ENCODE peak calls at places on chromosomes 5 and 9, in seven cellular contexts. R is endodermal cell; A is GM12878; P is psoas muscle; N is GM23338; B is effector memory CD4-positive, alpha-beta T cell; T is sigmoid colon. E is an unnamed sample.
A peak's percentile ranks its signal among the peaks of the same experiment; 100 is the strongest.

GRCh38 chr5:5474961-5475360 is 52.5 kb downstream of the ICE1 start:
- DNase-seq in R (no peak), N (no peak), A (no peak), T (no peak), P (peak; percentile 46), B (no peak), E (no peak)

GRCh38 chr9:113910036-113910639 is 34.0 kb downstream of the ZNF618 start:
- DNase-seq in A (no peak), B (no peak), P (no peak), N (no peak), T (no peak), R (no peak), E (no peak)

GRCh38 chr9:78713746-78714405 is 417.0 kb downstream of the PSAT1 start:
- DNase-seq in N (no peak), R (no peak), T (no peak), B (no peak), P (no peak), A (no peak), E (no peak)

GRCh38 chr5:107129051-107129450 is 541.7 kb downstream of the EFNA5 start:
- DNase-seq in A (no peak), R (no peak), P (no peak), N (no peak), T (no peak), B (no peak), E (no peak)

GRCh38 chr5:147410496-147411395 is 99.1 kb downstream of the DPYSL3 start:
- DNase-seq in A (no peak), B (no peak), N (no peak), T (no peak), P (no peak), R (no peak), E (no peak)

GRCh38 chr9:31210982-31211570 is 1173.4 kb upstream of the ACO1 start:
- DNase-seq in P (no peak), B (no peak), R (peak; percentile 62), T (no peak), A (peak; percentile 1), N (peak; percentile 25), E (no peak)

GRCh38 chr9:116628706-116629105 is 58.4 kb upstream of the TRIM32 start:
- DNase-seq in R (no peak), A (no peak), B (no peak), T (no peak), N (no peak), P (no peak), E (no peak)

GRCh38 chr9:108093773-108094675 is 604.5 kb upstream of the KLF4 start:
- DNase-seq in T (no peak), P (no peak), A (no peak), B (no peak), R (no peak), N (no peak), E (peak; percentile 66)

GRCh38 chr5:19401032-19401431 is 587.0 kb downstream of the CDH18 start:
- DNase-seq in A (no peak), R (no peak), B (no peak), N (no peak), T (no peak), P (no peak), E (peak; percentile 11)

GRCh38 chr5:119393746-119394145 is 37.9 kb downstream of the TNFAIP8 start:
- DNase-seq in P (no peak), R (no peak), N (no peak), T (no peak), A (no peak), B (no peak), E (no peak)

GRCh38 chr5:123132330-123132729 is 43.3 kb downstream of the PRDM6 start:
- DNase-seq in R (no peak), P (no peak), A (no peak), N (no peak), B (no peak), T (no peak), E (no peak)

GRCh38 chr9:91037511-91038482 is 236.2 kb downstream of the SYK start:
- DNase-seq in P (peak; percentile 69), N (no peak), R (no peak), A (no peak), B (no peak), T (peak; percentile 89), E (no peak)

GRCh38 chr5:31944683-31945445 is 229.3 kb downstream of the GOLPH3 start:
- DNase-seq in T (no peak), R (peak; percentile 55), B (no peak), P (no peak), A (no peak), N (no peak), E (no peak)

DNA sequence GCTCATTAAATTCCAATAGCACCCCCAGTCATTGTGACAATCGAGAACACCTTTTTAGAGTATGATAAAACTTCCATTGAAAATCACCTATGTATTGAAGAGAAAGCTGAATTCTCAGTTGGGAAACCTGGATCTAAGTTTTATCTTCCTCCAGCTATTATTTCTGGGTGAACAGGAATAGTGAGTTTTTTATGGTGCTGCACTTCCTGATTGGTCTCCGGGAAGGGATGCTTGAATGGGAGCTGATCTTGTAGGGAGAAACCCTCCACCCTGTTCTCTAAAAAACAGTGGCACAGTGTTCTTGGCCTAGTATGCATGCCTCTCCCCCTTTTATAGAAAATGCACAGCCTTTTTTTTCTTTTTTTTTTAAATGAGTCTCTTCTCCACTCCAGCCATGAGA is 112.2 kb downstream of the ACTBL2 start:
- DNase-seq in T (no peak), B (no peak), N (peak; percentile 6), A (no peak), P (no peak), R (no peak), E (no peak)
- H3K4me1 ChIP-seq in T (no peaks in the 10 kb centered on the region), B (no peaks in the 10 kb centered on the region), N (peaks cover 12% of the 10 kb centered on the region), A (no peaks in the 10 kb centered on the region), P (no peaks in the 10 kb centered on the region), R (no peaks in the 10 kb centered on the region), E (peaks cover 18% of the 10 kb centered on the region)

GRCh38 chr9:92550765-92551164 is 15.0 kb upstream of the ECM2 start:
- DNase-seq in B (no peak), R (no peak), P (no peak), N (peak; percentile 11), T (no peak), A (no peak), E (no peak)
- H3K27me3 ChIP-seq in B (no peaks in the 10 kb centered on the region), R (no peaks in the 10 kb centered on the region), P (no peaks in the 10 kb centered on the region), N (no peaks in the 10 kb centered on the region), T (no peaks in the 10 kb centered on the region), A (no peaks in the 10 kb centered on the region), E (no peaks in the 10 kb centered on the region)

DNA sequence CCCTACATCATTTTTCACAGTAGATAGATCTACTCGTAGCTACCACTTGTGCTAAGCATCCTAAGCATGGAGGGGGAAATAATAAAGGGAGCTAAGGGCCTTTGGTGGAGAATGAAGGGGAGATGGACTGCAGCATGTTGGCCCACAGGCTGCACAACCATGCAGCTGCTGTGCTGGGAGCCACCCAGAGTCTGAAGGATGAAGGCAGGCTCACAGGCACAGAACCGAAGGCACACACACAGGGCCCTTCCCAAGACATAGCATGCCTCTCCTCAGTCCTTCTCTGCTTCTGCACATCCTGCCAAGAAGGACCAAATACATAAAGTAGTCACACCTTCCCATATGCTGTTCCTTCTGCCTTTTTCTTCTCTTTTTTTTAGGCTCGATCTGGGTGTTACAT is 6.6 kb downstream of the FAM193B start:
- DNase-seq in B (no peak), P (no peak), A (no peak), N (no peak), R (no peak), T (no peak), E (no peak)
- H3K4me1 ChIP-seq in B (peaks cover 4% of the 10 kb centered on the region), P (peaks cover 79% of the 10 kb centered on the region), A (peaks cover 2% of the 10 kb centered on the region), N (no peaks in the 10 kb centered on the region), R (peaks cover 30% of the 10 kb centered on the region), T (no peaks in the 10 kb centered on the region), E (peaks cover 29% of the 10 kb centered on the region)

GRCh38 chr5:166979576-166979975 is 1311.9 kb upstream of the WWC1 start:
- DNase-seq in P (no peak), B (no peak), A (no peak), T (no peak), N (peak; percentile 12), R (no peak), E (no peak)

GRCh38 chr5:166977916-166978434 is 1313.5 kb upstream of the WWC1 start:
- DNase-seq in N (no peak), R (no peak), A (no peak), P (no peak), B (no peak), T (no peak), E (no peak)

GRCh38 chr5:166980666-166981065 is 1310.8 kb upstream of the WWC1 start:
- DNase-seq in R (no peak), A (no peak), P (no peak), N (no peak), B (no peak), T (no peak), E (no peak)
- H3K27me3 ChIP-seq in R (peaks cover 21% of the 10 kb centered on the region), A (no peaks in the 10 kb centered on the region), P (no peaks in the 10 kb centered on the region), N (peaks cover 14% of the 10 kb centered on the region), B (peaks cover 5% of the 10 kb centered on the region), T (no peaks in the 10 kb centered on the region), E (peaks cover 21% of the 10 kb centered on the region)

E was measured in keratinocyte.